ENCODE peak calls at places on chromosomes 16 and 17, in six cellular contexts. F, Q, L, O, C and B are unnamed samples. For H3K4me1, the result is how much of the 10 kb centered on the place peaks cover.

GRCh38 chr17:75205037-75205792 is at the start of gene NUP85:
- DNase-seq in F (peak), Q (peak), L (peak), O (peak), C (peak), B (peak)

GRCh38 chr16:6510261-6510660 is 822.4 kb upstream of the RBFOX1 start:
- DNase-seq in F (no peak), Q (no peak), L (no peak), O (no peak), C (no peak), B (no peak)

GRCh38 chr17:67995568-67996191 is 589 bp downstream of the C17orf58 start:
- DNase-seq in F (no peak), Q (no peak), L (no peak), O (no peak), C (no peak), B (no peak)

GRCh38 chr17:58344047-58344790 is 7.8 kb downstream of the SUPT4H1 start:
- DNase-seq in F (no peak), Q (peak), L (no peak), O (no peak), C (no peak), B (no peak)

GRCh38 chr16:50938923-50939322 is 197.0 kb downstream of the CYLD start:
- DNase-seq in F (no peak), Q (no peak), L (no peak), O (peak), C (no peak), B (no peak)

GRCh38 chr17:4230142-4230541 is 33.6 kb downstream of the ANKFY1 start:
- DNase-seq in F (no peak), Q (no peak), L (peak), O (no peak), C (no peak), B (peak)

GRCh38 chr17:78576389-78577112 is 645 bp downstream of the DNAH17 start:
- DNase-seq in F (no peak), Q (no peak), L (no peak), O (no peak), C (no peak), B (no peak)

GRCh38 chr17:79065105-79065670 is 9.4 kb upstream of the ENGASE start:
- DNase-seq in F (peak), Q (no peak), L (peak), O (peak), C (no peak), B (peak)

GRCh38 chr16:53881371-53881770 is 177.4 kb downstream of the FTO start:
- DNase-seq in F (no peak), Q (no peak), L (peak), O (peak), C (no peak), B (no peak)

GRCh38 chr17:75315541-75316243 is 26.5 kb upstream of the SLC25A19 start:
- DNase-seq in F (no peak), Q (no peak), L (no peak), O (no peak), C (no peak), B (no peak)

GRCh38 chr16:89009343-89010209 is 32.6 kb upstream of the CBFA2T3 start:
- DNase-seq in F (no peak), Q (no peak), L (no peak), O (no peak), C (no peak), B (no peak)

GRCh38 chr16:89012622-89012995 is 35.6 kb upstream of the CBFA2T3 start:
- DNase-seq in F (no peak), Q (no peak), L (no peak), O (no peak), C (no peak), B (no peak)

GRCh38 chr16:89011909-89012621 is 35.1 kb upstream of the CBFA2T3 start:
- DNase-seq in F (no peak), Q (no peak), L (no peak), O (no peak), C (no peak), B (no peak)

GRCh38 chr16:89013111-89013510 is 36.1 kb upstream of the CBFA2T3 start:
- DNase-seq in F (no peak), Q (no peak), L (no peak), O (no peak), C (no peak), B (no peak)

DNA sequence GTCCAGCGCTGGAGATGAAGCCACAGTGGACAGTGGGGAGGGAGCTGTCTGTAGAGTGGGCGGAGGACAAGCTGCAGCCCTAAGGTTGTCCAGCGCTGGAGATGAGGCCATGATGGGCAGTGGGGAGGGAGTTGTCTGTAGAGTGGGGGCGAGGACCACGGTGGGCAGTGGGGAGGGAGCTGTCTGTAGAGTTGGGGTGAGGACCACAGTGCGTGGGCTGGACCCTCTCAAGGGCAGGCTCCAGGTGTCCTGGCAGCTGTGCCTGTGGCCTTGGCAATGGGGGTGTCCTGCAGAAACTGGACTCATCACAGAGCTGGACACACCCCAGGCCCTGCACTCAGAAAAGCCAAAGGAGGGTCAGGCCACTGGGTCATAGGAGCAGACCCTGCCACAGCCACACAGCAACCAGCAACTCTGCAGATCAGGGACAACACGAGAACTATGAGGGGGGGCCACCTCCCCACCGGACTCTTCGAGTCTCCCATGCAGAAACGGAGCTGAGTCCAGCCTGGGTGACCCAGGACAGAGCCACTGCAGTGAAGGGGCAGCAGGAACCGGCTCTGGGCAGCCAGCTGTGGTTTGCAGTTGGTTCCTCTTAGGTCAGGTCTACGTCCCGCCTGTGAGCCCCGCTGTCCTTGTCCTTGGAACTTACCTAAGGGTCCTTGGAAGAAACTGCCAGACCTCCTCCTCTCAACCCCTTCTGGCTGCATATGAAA is 33.4 kb upstream of the CBFA2T3 start:
- DNase-seq in F (no peak), Q (no peak), L (no peak), O (no peak), C (no peak), B (no peak)
- TF ChIP-seq ZNF274 in F (no peak), Q (no peak), L (no peak), O (no peak), C (no peak), B (no peak)

GRCh38 chr17:2239882-2240430 is 63.6 kb downstream of the SMG6 start:
- DNase-seq in F (no peak), Q (peak), L (no peak), O (no peak), C (no peak), B (no peak)
- H3K4me1 ChIP-seq in F (under half), Q (half or more), L (under half), O (under half), C (under half), B (under half)

GRCh38 chr16:68605746-68606145 is 39.4 kb upstream of the CDH3 start:
- DNase-seq in F (no peak), Q (no peak), L (no peak), O (no peak), C (no peak), B (no peak)
- TF ChIP-seq ZNF274 in F (no peak), Q (no peak), L (no peak), O (no peak), C (no peak), B (no peak)

GRCh38 chr17:81612172-81612571 is 24.7 kb downstream of the NPLOC4 start:
- DNase-seq in F (no peak), Q (no peak), L (no peak), O (no peak), C (no peak), B (no peak)
- H3K4me1 ChIP-seq in F (under half), Q (under half), L (under half), O (under half), C (under half), B (under half)

GRCh38 chr16:49096191-49096945 is 185.3 kb downstream of the CBLN1 start:
- DNase-seq in F (no peak), Q (no peak), L (no peak), O (peak), C (no peak), B (no peak)
- TF ChIP-seq ZNF274 in F (no peak), Q (no peak), L (no peak), O (no peak), C (no peak), B (no peak)

GRCh38 chr17:29710891-29711418 is 88.2 kb upstream of the CORO6 start:
- DNase-seq in F (peak), Q (no peak), L (no peak), O (peak), C (no peak), B (no peak)

GRCh38 chr17:29705352-29705751 is 82.6 kb upstream of the CORO6 start:
- DNase-seq in F (no peak), Q (no peak), L (no peak), O (no peak), C (no peak), B (no peak)

GRCh38 chr17:29707212-29707571 is 84.5 kb upstream of the CORO6 start:
- DNase-seq in F (no peak), Q (no peak), L (no peak), O (no peak), C (no peak), B (no peak)

GRCh38 chr17:29709861-29710849 is 87.4 kb upstream of the CORO6 start:
- DNase-seq in F (no peak), Q (no peak), L (no peak), O (no peak), C (no peak), B (no peak)

GRCh38 chr17:29706045-29706431 is 83.3 kb upstream of the CORO6 start:
- DNase-seq in F (no peak), Q (no peak), L (no peak), O (no peak), C (no peak), B (no peak)
- H3K4me1 ChIP-seq in F (under half), Q (under half), L (under half), O (under half), C (under half), B (under half)

GRCh38 chr16:2060346-2060745 is 12.6 kb downstream of the TSC2 start:
- DNase-seq in F (no peak), Q (no peak), L (no peak), O (no peak), C (no peak), B (no peak)
- TF ChIP-seq ZNF274 in F (no peak), Q (no peak), L (no peak), O (no peak), C (no peak), B (no peak)

DNA sequence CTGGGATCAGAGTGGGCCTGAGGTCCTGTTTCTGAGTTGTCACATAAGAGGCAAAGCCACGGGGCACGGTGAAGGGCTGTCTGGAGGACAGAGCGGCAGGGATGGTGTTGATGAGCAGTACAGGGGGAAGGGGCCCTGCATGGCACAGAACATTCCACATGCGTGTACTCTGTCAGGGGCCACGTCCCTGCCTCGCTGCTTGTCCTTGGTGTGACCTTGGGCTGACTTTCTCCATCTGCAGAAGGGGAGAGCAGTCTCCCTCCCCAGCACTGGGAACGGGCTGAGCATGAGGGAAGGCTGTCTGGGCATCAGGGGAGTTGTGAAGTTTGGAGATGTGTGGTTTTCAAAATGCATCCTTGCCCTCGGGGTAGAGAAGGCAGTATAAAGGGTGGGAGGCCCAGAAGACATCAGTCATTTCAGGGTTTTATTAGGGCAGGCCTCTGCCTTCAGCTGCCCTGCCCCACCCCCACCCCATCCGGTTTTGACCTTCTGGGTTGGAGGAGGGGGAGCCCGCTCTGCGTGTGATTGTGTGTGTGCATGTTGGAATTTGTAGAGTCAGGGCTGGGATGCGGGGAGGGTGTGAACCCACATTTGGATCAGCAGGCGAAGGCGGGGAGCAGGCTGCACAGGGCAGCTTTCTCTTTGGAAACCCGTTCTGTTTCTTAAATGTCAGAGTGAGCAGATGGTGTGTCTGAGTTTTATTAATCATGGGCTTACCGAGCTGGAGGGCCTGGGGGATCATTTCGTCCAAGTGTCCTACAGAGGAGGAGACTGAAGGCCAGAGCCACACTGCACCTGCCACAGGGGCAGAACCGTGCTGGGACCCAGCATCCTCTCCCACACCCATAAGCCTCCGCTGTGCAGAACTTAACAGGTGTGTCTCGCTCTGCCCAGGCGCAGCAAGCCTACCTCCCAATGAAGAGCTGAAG is 71.2 kb upstream of the GSE1 start:
- DNase-seq in F (no peak), Q (no peak), L (no peak), O (no peak), C (no peak), B (no peak)
- H3K4me1 ChIP-seq in F (under half), Q (under half), L (under half), O (half or more), C (under half), B (under half)

GRCh38 chr17:39925282-39926134 is 1.9 kb downstream of the ORMDL3 start:
- DNase-seq in F (no peak), Q (no peak), L (no peak), O (no peak), C (no peak), B (no peak)

GRCh38 chr17:39926135-39926587 is 1.2 kb downstream of the ORMDL3 start:
- DNase-seq in F (no peak), Q (no peak), L (no peak), O (no peak), C (no peak), B (no peak)

GRCh38 chr17:39923230-39923629 is 4.2 kb downstream of the ORMDL3 start:
- DNase-seq in F (no peak), Q (no peak), L (no peak), O (no peak), C (no peak), B (no peak)

GRCh38 chr17:39923836-39924690 is 3.3 kb downstream of the ORMDL3 start:
- DNase-seq in F (no peak), Q (no peak), L (no peak), O (peak), C (no peak), B (no peak)

DNA sequence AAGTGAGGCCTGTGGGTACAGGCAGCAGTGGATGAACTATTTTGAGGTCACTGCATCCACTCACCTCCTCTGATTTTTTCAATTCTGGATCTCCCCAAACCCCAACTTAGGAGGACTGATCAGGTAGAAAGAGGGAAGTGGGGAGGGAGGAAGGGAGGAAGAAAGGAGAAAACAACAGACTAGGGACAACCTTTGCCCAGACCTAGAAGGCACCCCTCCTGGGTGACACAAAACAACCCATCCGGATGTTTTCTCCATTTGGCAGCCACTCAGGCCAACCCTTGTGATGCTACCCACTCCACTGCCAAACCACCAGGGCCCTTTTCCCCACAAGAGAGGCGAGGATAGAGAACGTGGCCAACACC is 2.7 kb downstream of the ORMDL3 start:
- DNase-seq in F (no peak), Q (no peak), L (no peak), O (no peak), C (no peak), B (no peak)
- TF ChIP-seq ZNF274 in F (no peak), Q (no peak), L (no peak), O (no peak), C (no peak), B (no peak)

GRCh38 chr17:36645358-36645757 is 44.0 kb downstream of the MRM1 start:
- DNase-seq in F (no peak), Q (no peak), L (no peak), O (no peak), C (no peak), B (no peak)
- H3K4me1 ChIP-seq in F (under half), Q (under half), L (under half), O (under half), C (under half), B (under half)